ENCODE peak calls at places on chromosomes 2 and 18, in five cellular contexts. S is endodermal cell, N is body of pancreas, X is cardiac muscle cell, K is upper lobe of right lung. W is an unnamed sample. For H3K4me1, the result is how much of the 10 kb centered on the place peaks cover.

GRCh38 chr2:168952424-168952823 is 51.3 kb downstream of the G6PC2 start:
- DNase-seq in S (no peak), N (no peak), X (no peak), K (no peak), W (no peak)

GRCh38 chr18:74916773-74917393 is 292.1 kb downstream of the PTGR3 start:
- DNase-seq in S (no peak), N (no peak), X (no peak), K (no peak), W (no peak)

GRCh38 chr2:175539122-175539521 is 357.6 kb upstream of the ATP5MC3 start:
- DNase-seq in S (no peak), N (no peak), X (no peak), K (no peak), W (no peak)

GRCh38 chr2:86021396-86022378 is 84.0 kb downstream of the POLR1A start:
- DNase-seq in S (peak), N (no peak), X (no peak), K (no peak), W (no peak)

GRCh38 chr2:58266211-58266610 is 25.1 kb upstream of the FANCL start:
- DNase-seq in S (no peak), N (no peak), X (no peak), K (no peak), W (no peak)

GRCh38 chr2:157903626-157904025 is 27.5 kb upstream of the ACVR1 start:
- DNase-seq in S (no peak), N (no peak), X (no peak), K (no peak), W (no peak)

GRCh38 chr2:233456111-233456510 is 101.8 kb downstream of the DGKD start:
- DNase-seq in S (no peak), N (no peak), X (no peak), K (peak), W (peak)

GRCh38 chr2:214630402-214631035 is 179.0 kb downstream of the BARD1 start:
- DNase-seq in S (peak), N (no peak), X (no peak), K (no peak), W (no peak)

GRCh38 chr2:6314218-6314855 is 551.4 kb downstream of the CMPK2 start:
- DNase-seq in S (no peak), N (no peak), X (no peak), K (no peak), W (no peak)

GRCh38 chr2:29047083-29047840 is 27.1 kb downstream of the PCARE start:
- DNase-seq in S (no peak), N (no peak), X (no peak), K (no peak), W (no peak)

GRCh38 chr2:25228848-25229674 is 60.7 kb upstream of the POMC start:
- DNase-seq in S (peak), N (peak), X (peak), K (peak), W (no peak)
- H3K4me1 ChIP-seq in S (under half), N (under half), X (under half), K (under half), W (under half)

GRCh38 chr2:173417341-173417740 is 62.7 kb downstream of the CDCA7 start:
- DNase-seq in S (no peak), N (no peak), X (no peak), K (no peak), W (no peak)
- H3K4me3 ChIP-seq in S (no peak), N (no peak), X (no peak), K (no peak), W (no peak)

GRCh38 chr2:114724513-114724912 is 282.1 kb downstream of the DPP10 start:
- DNase-seq in S (no peak), N (no peak), X (no peak), K (no peak), W (no peak)
- H3K27ac ChIP-seq in S (no peak), N (no peak), X (no peak), K (no peak), W (no peak)

DNA sequence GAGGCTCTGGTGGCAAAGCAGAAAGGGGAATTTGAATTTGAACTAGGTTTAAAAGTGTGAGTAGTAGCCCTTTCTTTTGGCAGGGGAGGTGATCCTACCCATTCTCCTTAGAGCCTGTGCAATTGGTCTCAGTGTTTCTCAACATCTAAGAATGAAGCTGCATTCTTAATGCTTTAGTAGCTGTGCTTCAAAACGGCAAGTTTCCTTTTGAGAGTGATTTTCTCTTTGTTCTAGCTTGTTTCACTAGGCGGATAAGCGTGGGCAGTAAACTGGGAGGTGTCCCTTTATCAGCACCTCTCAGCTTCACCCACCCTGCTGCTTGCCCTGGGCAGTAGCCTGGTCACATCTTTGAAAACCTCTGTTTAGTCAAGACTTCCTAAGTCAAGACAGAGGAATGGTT is 6.7 kb downstream of the CRIM1 start:
- DNase-seq in S (no peak), N (no peak), X (peak), K (no peak), W (no peak)
- H3K4me1 ChIP-seq in S (under half), N (under half), X (under half), K (half or more), W (under half)

GRCh38 chr2:181741756-181742155 is 61.4 kb upstream of the NEUROD1 start:
- DNase-seq in S (no peak), N (no peak), X (no peak), K (no peak), W (no peak)
- H3K4me3 ChIP-seq in S (no peak), N (no peak), X (no peak), K (no peak), W (no peak)

DNA sequence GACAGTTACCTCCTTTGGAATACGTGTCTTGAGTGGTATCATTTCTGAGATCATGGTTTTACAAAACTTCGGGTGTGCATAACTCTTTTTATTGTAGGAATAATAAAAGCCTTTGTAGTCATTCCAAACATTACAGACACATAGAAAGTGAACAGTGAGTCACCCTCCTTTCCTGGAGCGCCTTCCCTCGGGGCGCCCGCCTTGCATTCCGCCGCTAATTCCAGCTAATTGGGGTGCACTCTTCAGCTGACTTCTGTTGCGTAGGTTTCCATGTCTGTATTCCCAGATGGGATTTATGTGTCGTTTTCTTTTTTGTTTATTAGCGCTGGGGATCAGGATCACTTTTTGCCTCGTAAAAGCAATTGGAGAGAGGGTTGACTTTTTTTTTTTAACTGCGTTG is 18.6 kb downstream of the SH3BP4 start:
- DNase-seq in S (no peak), N (no peak), X (no peak), K (no peak), W (no peak)
- H3K27ac ChIP-seq in S (peak), N (peak), X (peak), K (no peak), W (no peak)

DNA sequence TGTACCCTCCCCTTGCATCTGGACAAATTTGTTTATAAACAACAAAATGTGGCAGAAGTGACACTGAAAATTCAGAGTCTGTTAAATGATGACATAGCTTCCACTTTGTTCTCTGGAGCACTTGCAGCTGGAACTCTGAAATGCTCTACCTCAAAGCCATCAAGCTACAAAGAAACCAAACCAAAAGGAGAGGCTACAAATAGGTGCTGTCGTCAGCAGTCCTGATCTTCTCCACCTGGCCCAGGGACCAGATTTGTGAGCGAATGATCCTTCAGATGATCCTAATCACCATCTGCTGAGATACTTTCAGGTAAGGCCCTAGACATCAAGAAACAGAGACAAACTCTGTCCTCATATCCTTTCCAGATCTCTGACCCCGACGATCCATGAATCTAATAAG is 27.9 kb upstream of the PAIP2B start:
- DNase-seq in S (no peak), N (no peak), X (no peak), K (no peak), W (no peak)
- H3K4me1 ChIP-seq in S (under half), N (under half), X (under half), K (under half), W (under half)

DNA sequence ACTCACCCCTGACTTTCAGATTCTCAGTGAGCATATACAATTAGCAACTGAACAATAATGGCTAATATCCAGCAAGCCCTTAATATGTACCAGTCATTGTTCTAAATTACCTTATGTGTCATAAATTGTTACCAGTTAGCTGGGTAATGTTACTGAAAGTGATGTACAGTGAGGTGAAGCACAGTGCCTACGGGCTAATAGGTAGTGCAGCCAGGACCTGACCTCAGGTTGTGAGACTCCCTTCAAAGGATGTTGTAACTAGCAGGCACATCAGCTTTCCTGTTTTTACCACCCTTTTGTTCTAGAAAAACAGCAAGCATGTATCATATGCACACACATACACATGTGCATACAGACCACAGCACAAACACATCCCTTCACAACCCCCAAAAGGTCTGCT is 258.3 kb downstream of the PHLPP1 start:
- DNase-seq in S (no peak), N (no peak), X (no peak), K (no peak), W (no peak)
- H3K4me3 ChIP-seq in S (no peak), N (no peak), X (no peak), K (no peak), W (no peak)

GRCh38 chr2:30272761-30273573 is 41.6 kb downstream of the LBH start:
- DNase-seq in S (no peak), N (no peak), X (peak), K (no peak), W (no peak)
- H3K27ac ChIP-seq in S (no peak), N (no peak), X (no peak), K (no peak), W (no peak)